ENCODE peak calls at places on chromosomes 13 and 19, in five cellular contexts. D, U, G, E and Z are unnamed samples.

GRCh38 chr19:6226012-6226411 is 53.8 kb downstream of the MLLT1 start:
- DNase-seq in D (no peak), E (no peak), G (no peak), U (no peak), Z (no peak)

GRCh38 chr19:2048959-2049740 is 1.9 kb downstream of the MKNK2 start:
- DNase-seq in G (no peak), U (no peak), E (no peak), D (peak), Z (peak)

GRCh38 chr19:3284759-3285646 is 60.5 kb downstream of the CELF5 start:
- DNase-seq in G (peak), U (peak), D (peak), E (peak), Z (no peak)

GRCh38 chr13:21717817-21718216 is 46.9 kb downstream of the FGF9 start:
- DNase-seq in G (no peak), D (no peak), U (no peak), E (no peak), Z (no peak)

GRCh38 chr19:19459707-19460251 is 54.3 kb downstream of the GATAD2A start:
- DNase-seq in U (peak), E (no peak), D (peak), G (peak), Z (no peak)

GRCh38 chr19:55253842-55254624 is 4.8 kb downstream of the PPP6R1 start:
- DNase-seq in D (no peak), U (peak), E (no peak), G (peak), Z (no peak)

GRCh38 chr19:38270587-38271167 is 6.3 kb downstream of the SPINT2 start:
- DNase-seq in U (no peak), D (no peak), G (no peak), E (no peak), Z (no peak)

GRCh38 chr19:58570770-58571574 is 2.2 kb downstream of the MZF1 start:
- DNase-seq in G (no peak), D (no peak), U (no peak), E (peak), Z (no peak)

GRCh38 chr19:42471554-42472249 is 29.0 kb upstream of the CXCL17 start:
- DNase-seq in D (no peak), E (peak), U (no peak), G (no peak), Z (peak)